ENCODE peak calls at places on chromosomes 3 and 15, in five cellular contexts. One of them, this sample, is unnamed.

GRCh38 chr3:157312366-157312745 is 124.3 kb upstream of the PTX3 start:
- DNase-seq in cardiac muscle cell: no peak
- DNase-seq in adrenal gland: no peak
- DNase-seq in esophagus squamous epithelium: no peak
- DNase-seq in transverse colon: no peak
- DNase-seq in this sample: no peak

GRCh38 chr15:37099321-37100108 is 834 bp downstream of the MEIS2 start:
- DNase-seq in adrenal gland: peak; percentile 77
- DNase-seq in cardiac muscle cell: no peak
- DNase-seq in transverse colon: no peak
- DNase-seq in esophagus squamous epithelium: no peak
- DNase-seq in this sample: no peak

GRCh38 chr3:17023006-17023664 is 138.4 kb downstream of the PLCL2 start:
- DNase-seq in esophagus squamous epithelium: no peak
- DNase-seq in transverse colon: no peak
- DNase-seq in cardiac muscle cell: no peak
- DNase-seq in adrenal gland: no peak
- DNase-seq in this sample: no peak

GRCh38 chr15:86080302-86080701 is 631 bp downstream of the AGBL1 start:
- DNase-seq in esophagus squamous epithelium: no peak
- DNase-seq in cardiac muscle cell: no peak
- DNase-seq in adrenal gland: no peak
- DNase-seq in transverse colon: no peak
- DNase-seq in this sample: no peak

GRCh38 chr15:64045774-64046346 is 425 bp downstream of the DAPK2 start:
- DNase-seq in transverse colon: peak; percentile 29
- DNase-seq in esophagus squamous epithelium: no peak
- DNase-seq in adrenal gland: no peak
- DNase-seq in cardiac muscle cell: no peak
- DNase-seq in this sample: no peak

GRCh38 chr3:133987933-133988484 is 41.7 kb downstream of the SLCO2A1 start:
- DNase-seq in adrenal gland: no peak
- DNase-seq in transverse colon: no peak
- DNase-seq in esophagus squamous epithelium: no peak
- DNase-seq in cardiac muscle cell: no peak
- DNase-seq in this sample: no peak

GRCh38 chr3:186609247-186609868 is 3.5 kb upstream of the AHSG start:
- DNase-seq in cardiac muscle cell: peak; percentile 41
- DNase-seq in adrenal gland: no peak
- DNase-seq in transverse colon: no peak
- DNase-seq in esophagus squamous epithelium: no peak
- DNase-seq in this sample: no peak

GRCh38 chr3:56610669-56611335 is 53.8 kb downstream of the CCDC66 start:
- DNase-seq in transverse colon: peak; percentile 12
- DNase-seq in cardiac muscle cell: no peak
- DNase-seq in esophagus squamous epithelium: no peak
- DNase-seq in adrenal gland: no peak
- DNase-seq in this sample: no peak

GRCh38 chr15:69304176-69304533 is 5.4 kb downstream of the PAQR5 start:
- DNase-seq in cardiac muscle cell: peak; percentile 86
- DNase-seq in esophagus squamous epithelium: no peak
- DNase-seq in transverse colon: no peak
- DNase-seq in adrenal gland: peak; percentile 87
- DNase-seq in this sample: no peak

GRCh38 chr15:99305761-99306505 is 54.7 kb downstream of the LRRC28 start:
- DNase-seq in adrenal gland: peak; percentile 34
- DNase-seq in cardiac muscle cell: peak; percentile 82
- DNase-seq in transverse colon: peak; percentile 11
- DNase-seq in esophagus squamous epithelium: no peak
- DNase-seq in this sample: no peak

GRCh38 chr3:157082305-157082981 is 77.5 kb downstream of the CCNL1 start:
- DNase-seq in esophagus squamous epithelium: no peak
- DNase-seq in adrenal gland: peak; percentile 22
- DNase-seq in transverse colon: no peak
- DNase-seq in cardiac muscle cell: peak; percentile 31
- DNase-seq in this sample: peak; percentile 87

GRCh38 chr3:481680-482079 is 285.1 kb downstream of the CHL1 start:
- DNase-seq in adrenal gland: no peak
- DNase-seq in transverse colon: no peak
- DNase-seq in cardiac muscle cell: peak; percentile 17
- DNase-seq in esophagus squamous epithelium: no peak
- DNase-seq in this sample: no peak

GRCh38 chr3:186340211-186340610 is 21.8 kb downstream of the DGKG start:
- DNase-seq in esophagus squamous epithelium: no peak
- DNase-seq in transverse colon: no peak
- DNase-seq in cardiac muscle cell: no peak
- DNase-seq in adrenal gland: no peak
- DNase-seq in this sample: no peak

GRCh38 chr3:187922704-187923393 is 177.6 kb upstream of the BCL6 start:
- DNase-seq in adrenal gland: no peak
- DNase-seq in esophagus squamous epithelium: no peak
- DNase-seq in cardiac muscle cell: peak; percentile 11
- DNase-seq in transverse colon: no peak
- DNase-seq in this sample: no peak

GRCh38 chr15:87752250-87752951 is 504.1 kb downstream of the NTRK3 start:
- DNase-seq in cardiac muscle cell: peak; percentile 91
- DNase-seq in transverse colon: no peak
- DNase-seq in adrenal gland: no peak
- DNase-seq in esophagus squamous epithelium: no peak
- DNase-seq in this sample: no peak

GRCh38 chr3:46852839-46853355 is 10.3 kb downstream of the MYL3 start:
- DNase-seq in transverse colon: no peak
- DNase-seq in esophagus squamous epithelium: no peak
- DNase-seq in cardiac muscle cell: no peak
- DNase-seq in adrenal gland: no peak
- DNase-seq in this sample: no peak

GRCh38 chr3:71689305-71689704 is 35.9 kb downstream of the EIF4E3 start:
- DNase-seq in esophagus squamous epithelium: no peak
- DNase-seq in transverse colon: no peak
- DNase-seq in cardiac muscle cell: no peak
- DNase-seq in adrenal gland: no peak
- DNase-seq in this sample: no peak

GRCh38 chr15:41251411-41251810 is 20.3 kb downstream of the CHP1 start:
- DNase-seq in cardiac muscle cell: no peak
- DNase-seq in transverse colon: no peak
- DNase-seq in esophagus squamous epithelium: no peak
- DNase-seq in adrenal gland: no peak
- DNase-seq in this sample: no peak

GRCh38 chr3:192445768-192446644 is 281.3 kb downstream of the FGF12 start:
- DNase-seq in adrenal gland: no peak
- DNase-seq in cardiac muscle cell: peak; percentile 19
- DNase-seq in esophagus squamous epithelium: no peak
- DNase-seq in transverse colon: no peak
- DNase-seq in this sample: no peak

GRCh38 chr15:93088981-93089854 is at the start of gene RGMA:
- DNase-seq in adrenal gland: no peak
- DNase-seq in cardiac muscle cell: peak; percentile 15
- DNase-seq in transverse colon: no peak
- DNase-seq in esophagus squamous epithelium: no peak
- DNase-seq in this sample: no peak
- H3K27ac ChIP-seq in adrenal gland: no peak within 1 kb of the TSS
- H3K27ac ChIP-seq in cardiac muscle cell: no peak within 1 kb of the TSS
- H3K27ac ChIP-seq in transverse colon: peak within 1 kb of the TSS; percentile 85
- H3K27ac ChIP-seq in esophagus squamous epithelium: peak within 1 kb of the TSS; percentile 96
- H3K27ac ChIP-seq in this sample: peak within 1 kb of the TSS; percentile 76

DNA sequence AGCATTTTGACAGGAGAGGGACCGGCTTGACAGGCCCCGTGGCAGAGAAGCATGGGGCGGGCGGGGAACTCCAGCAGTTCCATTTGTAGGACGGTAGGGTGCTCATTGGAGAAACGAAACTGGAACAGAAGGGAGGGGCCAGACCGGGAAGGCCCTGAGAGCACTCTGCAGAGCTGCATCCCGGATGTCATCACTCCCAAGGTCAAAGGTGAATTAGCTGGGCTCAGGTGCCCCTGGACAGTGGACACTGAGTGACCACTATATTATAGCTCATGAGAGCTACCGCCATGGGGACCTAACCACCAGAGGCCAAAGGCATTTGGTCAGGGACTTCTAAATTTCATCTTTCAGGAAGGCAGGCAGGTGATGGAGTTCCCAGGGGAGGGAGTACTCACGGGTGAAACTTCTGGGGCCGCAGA is 7.3 kb downstream of the CSRNP1 start:
- DNase-seq in cardiac muscle cell: no peak
- DNase-seq in adrenal gland: peak; percentile 74
- DNase-seq in esophagus squamous epithelium: no peak
- DNase-seq in transverse colon: peak; percentile 79
- DNase-seq in this sample: no peak
- TF ChIP-seq CTCF in cardiac muscle cell: no peak
- TF ChIP-seq CTCF in adrenal gland: peak; percentile 29
- TF ChIP-seq CTCF in esophagus squamous epithelium: no peak
- TF ChIP-seq CTCF in transverse colon: peak; percentile 23
- TF ChIP-seq CTCF in this sample: no peak

GRCh38 chr15:45186771-45187577 is 792 bp downstream of the SHF start:
- DNase-seq in adrenal gland: no peak
- DNase-seq in cardiac muscle cell: no peak
- DNase-seq in esophagus squamous epithelium: no peak
- DNase-seq in transverse colon: no peak
- DNase-seq in this sample: no peak
- H3K4me3 ChIP-seq in adrenal gland: no peak overlapping the region
- H3K4me3 ChIP-seq in cardiac muscle cell: peak overlapping the region; percentile 81
- H3K4me3 ChIP-seq in esophagus squamous epithelium: peak overlapping the region; percentile 44
- H3K4me3 ChIP-seq in transverse colon: peak overlapping the region; percentile 66
- H3K4me3 ChIP-seq in this sample: peak overlapping the region; percentile 95

DNA sequence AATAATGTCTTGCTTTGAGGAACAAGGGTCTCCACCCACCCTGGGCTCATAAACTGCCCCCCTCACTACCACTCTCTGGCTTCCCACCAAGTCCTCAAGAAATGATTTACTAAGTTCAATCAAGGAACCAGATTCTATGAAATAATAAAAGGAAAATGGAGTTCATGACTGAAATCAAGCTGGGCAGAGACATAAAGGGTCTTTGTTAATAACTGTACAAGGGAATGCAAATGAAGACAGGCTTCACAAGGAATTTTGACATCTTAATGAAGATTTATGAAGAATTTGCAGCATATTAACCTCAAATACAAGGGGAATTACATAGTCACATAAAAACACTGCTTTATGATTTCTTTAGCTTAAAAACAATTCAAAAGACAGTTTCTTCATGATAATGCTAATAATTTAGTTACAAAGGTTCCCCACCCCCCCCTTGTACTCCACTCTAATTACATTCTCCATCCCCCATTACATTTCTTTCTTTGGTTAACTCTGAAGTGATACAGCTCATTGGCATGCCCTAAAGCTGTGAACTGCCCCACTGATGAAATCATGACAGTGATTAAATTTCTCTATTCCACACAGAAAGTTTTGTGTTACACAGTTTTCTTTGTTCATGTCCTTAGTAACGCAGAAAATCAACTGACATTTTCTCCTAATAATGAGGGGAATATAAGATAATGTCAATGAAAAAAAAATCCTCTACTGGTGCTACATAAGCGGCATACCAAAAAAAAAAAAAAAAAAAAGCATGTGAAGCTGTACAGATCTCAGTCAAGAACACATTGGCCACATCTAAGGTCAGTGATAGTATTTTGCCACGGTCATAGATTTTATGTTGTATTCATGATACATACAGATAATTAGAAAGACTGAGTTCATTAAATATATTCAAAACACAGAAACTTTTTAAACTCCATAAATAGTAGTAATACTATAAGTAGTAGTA is 54.4 kb downstream of the WWTR1 start:
- DNase-seq in adrenal gland: no peak
- DNase-seq in cardiac muscle cell: peak; percentile 68
- DNase-seq in transverse colon: no peak
- DNase-seq in esophagus squamous epithelium: no peak
- DNase-seq in this sample: no peak
- H3K27ac ChIP-seq in adrenal gland: no peak overlapping the region
- H3K27ac ChIP-seq in cardiac muscle cell: peak overlapping the region; percentile 57
- H3K27ac ChIP-seq in transverse colon: peak overlapping the region; percentile 17
- H3K27ac ChIP-seq in esophagus squamous epithelium: peak overlapping the region; percentile 29
- H3K27ac ChIP-seq in this sample: no peak overlapping the region

DNA sequence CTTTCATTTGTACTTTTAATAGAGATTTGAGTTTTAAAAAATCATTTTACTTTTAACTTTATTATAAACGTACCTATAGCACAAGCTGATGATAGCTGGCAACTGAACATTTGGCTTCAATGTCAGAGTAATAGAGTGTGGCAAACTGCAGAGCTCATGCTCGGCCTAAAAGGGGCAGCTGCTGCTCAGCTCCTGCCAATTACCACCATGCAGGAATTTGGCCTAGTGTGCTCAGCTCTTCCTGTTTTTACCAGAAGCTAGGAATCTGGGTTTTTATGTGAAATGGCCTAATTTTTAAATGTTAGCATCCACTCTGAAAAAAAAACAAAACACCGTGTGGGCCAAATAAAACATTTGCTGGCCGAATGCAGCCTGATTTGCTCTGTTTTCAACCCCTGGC is 1.8 kb downstream of the IFT122 start:
- DNase-seq in esophagus squamous epithelium: no peak
- DNase-seq in adrenal gland: no peak
- DNase-seq in transverse colon: no peak
- DNase-seq in cardiac muscle cell: peak; percentile 87
- DNase-seq in this sample: no peak
- TF ChIP-seq CTCF in esophagus squamous epithelium: no peak
- TF ChIP-seq CTCF in adrenal gland: no peak
- TF ChIP-seq CTCF in transverse colon: no peak
- TF ChIP-seq CTCF in cardiac muscle cell: peak; percentile 27
- TF ChIP-seq CTCF in this sample: no peak

GRCh38 chr15:49452595-49452994 is 29.6 kb downstream of the FGF7 start:
- DNase-seq in cardiac muscle cell: no peak
- DNase-seq in transverse colon: no peak
- DNase-seq in esophagus squamous epithelium: no peak
- DNase-seq in adrenal gland: no peak
- DNase-seq in this sample: no peak
- H3K4me3 ChIP-seq in cardiac muscle cell: no peak overlapping the region
- H3K4me3 ChIP-seq in transverse colon: no peak overlapping the region
- H3K4me3 ChIP-seq in esophagus squamous epithelium: no peak overlapping the region
- H3K4me3 ChIP-seq in adrenal gland: no peak overlapping the region
- H3K4me3 ChIP-seq in this sample: no peak overlapping the region

GRCh38 chr3:128849776-128850542 is 29.5 kb upstream of the ACAD9 start:
- DNase-seq in adrenal gland: no peak
- DNase-seq in transverse colon: no peak
- DNase-seq in cardiac muscle cell: peak; percentile 22
- DNase-seq in esophagus squamous epithelium: no peak
- DNase-seq in this sample: no peak

GRCh38 chr3:128845119-128845518 is 34.3 kb upstream of the ACAD9 start:
- DNase-seq in esophagus squamous epithelium: no peak
- DNase-seq in adrenal gland: no peak
- DNase-seq in transverse colon: no peak
- DNase-seq in cardiac muscle cell: no peak
- DNase-seq in this sample: no peak

GRCh38 chr3:128845695-128846491 is 33.5 kb upstream of the ACAD9 start:
- DNase-seq in cardiac muscle cell: peak; percentile 83
- DNase-seq in esophagus squamous epithelium: no peak
- DNase-seq in transverse colon: peak; percentile 84
- DNase-seq in adrenal gland: peak; percentile 91
- DNase-seq in this sample: no peak

GRCh38 chr3:128846501-128846900 is 32.9 kb upstream of the ACAD9 start:
- DNase-seq in transverse colon: no peak
- DNase-seq in esophagus squamous epithelium: no peak
- DNase-seq in cardiac muscle cell: no peak
- DNase-seq in adrenal gland: no peak
- DNase-seq in this sample: no peak

GRCh38 chr3:128847631-128848370 is 31.6 kb upstream of the ACAD9 start:
- DNase-seq in esophagus squamous epithelium: no peak
- DNase-seq in cardiac muscle cell: no peak
- DNase-seq in adrenal gland: no peak
- DNase-seq in transverse colon: no peak
- DNase-seq in this sample: no peak
- H3K27ac ChIP-seq in esophagus squamous epithelium: no peak overlapping the region
- H3K27ac ChIP-seq in cardiac muscle cell: no peak overlapping the region
- H3K27ac ChIP-seq in adrenal gland: no peak overlapping the region
- H3K27ac ChIP-seq in transverse colon: no peak overlapping the region
- H3K27ac ChIP-seq in this sample: no peak overlapping the region